ENCODE peak calls at places on chromosomes 12 and 14, in eight cellular contexts. X is hepatocyte; M is nephron progenitor cell; O is WTC11; C is CD8-positive, alpha-beta T cell; A is Panc1; Z is thyroid gland; N is foreskin keratinocyte. B is an unnamed sample.

GRCh38 chr12:107091989-107092641 is 1.2 kb downstream of the CRY1 start:
- DNase-seq in X (peak; percentile 91), M (peak; percentile 26), O (no peak), C (peak; percentile 6), A (peak; percentile 86), Z (peak; percentile 31), N (peak; percentile 97), B (peak; percentile 94)

GRCh38 chr14:82113007-82113406 is 579.4 kb upstream of the SEL1L start:
- DNase-seq in X (no peak), M (no peak), O (no peak), C (no peak), A (no peak), Z (no peak), N (no peak), B (no peak)

GRCh38 chr14:59507063-59507751 is 22.9 kb downstream of the JKAMP start:
- DNase-seq in X (peak; percentile 78), M (peak; percentile 80), O (peak; percentile 88), C (peak; percentile 16), A (peak; percentile 55), Z (peak; percentile 62), N (peak; percentile 49), B (peak; percentile 50)

GRCh38 chr12:5230151-5230550 is 186.5 kb downstream of the KCNA5 start:
- DNase-seq in X (no peak), M (no peak), O (no peak), C (no peak), A (no peak), Z (no peak), N (no peak), B (no peak)

GRCh38 chr14:98580131-98580678 is 691.8 kb downstream of the BCL11B start:
- DNase-seq in X (peak; percentile 38), M (peak; percentile 53), O (no peak), C (no peak), A (no peak), Z (no peak), N (peak; percentile 42), B (no peak)

GRCh38 chr14:99123208-99123870 is 148.7 kb downstream of the BCL11B start:
- DNase-seq in X (no peak), M (no peak), O (no peak), C (no peak), A (no peak), Z (no peak), N (no peak), B (no peak)

GRCh38 chr12:104485651-104486341 is 29.0 kb downstream of the CHST11 start:
- DNase-seq in X (no peak), M (no peak), O (no peak), C (peak; percentile 34), A (no peak), Z (no peak), N (no peak), B (no peak)

GRCh38 chr12:75981247-75981646 is 50.3 kb downstream of the PHLDA1 start:
- DNase-seq in X (no peak), M (no peak), O (no peak), C (no peak), A (no peak), Z (no peak), N (no peak), B (no peak)

GRCh38 chr12:117499759-117500485 is 138.5 kb upstream of the NOS1 start:
- DNase-seq in X (no peak), M (no peak), O (no peak), C (no peak), A (no peak), Z (peak; percentile 59), N (no peak), B (no peak)

GRCh38 chr12:100868487-100868886 is 73.9 kb downstream of the ANO4 start:
- DNase-seq in X (no peak), M (no peak), O (no peak), C (no peak), A (no peak), Z (no peak), N (peak; percentile 73), B (no peak)

GRCh38 chr14:77505031-77505430 is 6.4 kb upstream of the ISM2 start:
- DNase-seq in X (no peak), M (no peak), O (no peak), C (no peak), A (no peak), Z (no peak), N (no peak), B (no peak)

GRCh38 chr12:29278673-29279420 is 102.1 kb downstream of the ERGIC2 start:
- DNase-seq in X (no peak), M (no peak), O (no peak), C (no peak), A (no peak), Z (no peak), N (no peak), B (no peak)

GRCh38 chr14:98345186-98345585 is 926.8 kb downstream of the BCL11B start:
- DNase-seq in X (no peak), M (no peak), O (no peak), C (no peak), A (no peak), Z (no peak), N (peak; percentile 45), B (no peak)

GRCh38 chr14:74575936-74576335 is 36.1 kb downstream of the LTBP2 start:
- DNase-seq in X (no peak), M (no peak), O (no peak), C (no peak), A (no peak), Z (no peak), N (no peak), B (no peak)

GRCh38 chr12:93237235-93237915 is 140.3 kb upstream of the NUDT4 start:
- DNase-seq in X (no peak), M (no peak), O (no peak), C (no peak), A (no peak), Z (peak; percentile 82), N (no peak), B (no peak)

DNA sequence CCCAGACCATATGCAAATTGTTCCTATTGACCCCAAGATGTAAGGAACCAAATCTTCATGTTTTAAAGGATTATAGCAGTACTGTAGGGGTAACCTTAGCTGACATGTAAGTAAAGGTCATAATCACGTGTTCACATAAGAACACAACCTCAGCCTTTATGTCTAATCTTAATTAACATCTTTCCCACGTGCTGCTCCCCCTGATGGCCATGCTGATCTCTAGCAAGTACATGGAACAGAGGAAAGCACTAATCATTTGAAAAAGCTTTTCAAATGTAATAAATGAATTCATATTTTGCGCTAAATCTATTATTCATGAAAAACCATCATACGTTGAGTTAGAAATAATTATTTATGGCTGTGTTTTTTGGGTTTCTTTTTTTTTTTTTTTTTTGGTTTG is 30.5 kb upstream of the ITPR2 start:
- DNase-seq in X (no peak), M (no peak), O (no peak), C (no peak), A (no peak), Z (no peak), N (no peak), B (no peak)
- TF ChIP-seq CTCF in X (peak; percentile 17), M (no peak), O (no peak), C (no peak), A (peak; percentile 52), Z (no peak), N (peak; percentile 47), B (peak; percentile 28)

DNA sequence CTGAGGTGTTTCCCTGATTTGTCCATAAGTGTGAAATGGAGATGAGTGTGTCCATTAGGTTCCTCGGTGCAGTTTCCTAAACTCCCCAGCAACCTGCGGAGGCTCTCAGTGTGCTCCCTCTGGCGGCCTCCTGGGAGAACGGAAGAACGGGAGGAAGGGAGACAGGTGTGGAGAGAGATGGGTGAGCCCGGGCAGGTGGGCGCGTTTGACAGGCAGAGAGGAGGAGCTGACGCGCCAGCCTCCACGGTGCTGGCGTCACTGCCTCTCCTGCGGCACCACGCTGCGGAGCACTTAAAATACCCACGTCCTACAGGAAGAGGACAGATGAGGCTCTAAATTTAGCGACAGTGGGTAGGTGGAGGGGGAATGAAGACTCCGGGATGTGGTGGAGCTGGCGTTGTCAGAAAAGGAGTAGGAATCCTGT is 26.8 kb upstream of the PEX5 start:
- DNase-seq in X (peak; percentile 76), M (peak; percentile 30), O (peak; percentile 73), C (no peak), A (no peak), Z (peak; percentile 47), N (peak; percentile 51), B (peak; percentile 36)
- TF ChIP-seq CTCF in X (peak; percentile 55), M (peak; percentile 45), O (peak; percentile 23), C (no peak), A (peak; percentile 79), Z (peak; percentile 33), N (peak; percentile 80), B (peak; percentile 88)

DNA sequence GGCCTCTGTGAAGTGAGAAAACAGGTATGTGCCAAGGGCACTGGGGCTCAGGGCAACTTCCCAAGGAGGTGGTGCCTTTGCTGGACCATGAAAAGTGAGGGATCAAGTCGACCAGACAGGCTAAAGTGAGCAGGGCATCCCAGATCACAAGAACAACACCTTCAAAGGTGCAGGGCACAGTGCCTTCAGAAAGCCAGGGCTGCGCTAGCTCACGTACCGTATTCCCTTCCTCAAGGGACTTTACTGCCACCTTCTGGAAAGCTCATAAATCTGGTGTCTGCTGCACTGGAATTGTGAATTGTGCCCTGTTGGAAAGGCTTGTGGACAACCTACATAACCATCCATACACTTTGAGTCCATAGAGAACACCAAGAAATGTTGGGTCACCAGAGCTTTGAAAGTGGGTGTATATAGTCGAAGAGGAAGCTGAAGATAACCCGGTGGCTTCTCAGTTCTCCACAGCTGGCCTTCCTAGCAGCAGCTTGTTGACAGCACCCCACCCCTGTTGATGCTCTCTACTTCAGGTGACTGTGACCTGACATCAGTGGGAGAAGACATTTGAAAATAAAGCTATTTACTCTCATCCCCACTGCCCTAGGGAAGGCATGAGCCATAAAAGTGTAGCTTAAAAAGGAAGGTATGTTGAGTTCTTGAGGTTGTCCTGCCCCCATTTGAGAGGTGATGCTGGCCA is 24.5 kb downstream of the FIGNL2 start:
- DNase-seq in X (peak; percentile 82), M (no peak), O (no peak), C (no peak), A (no peak), Z (peak; percentile 78), N (peak; percentile 57), B (peak; percentile 46)
- TF ChIP-seq CTCF in X (peak; percentile 59), M (no peak), O (no peak), C (peak; percentile 18), A (peak; percentile 86), Z (peak; percentile 17), N (peak; percentile 81), B (peak; percentile 91)

DNA sequence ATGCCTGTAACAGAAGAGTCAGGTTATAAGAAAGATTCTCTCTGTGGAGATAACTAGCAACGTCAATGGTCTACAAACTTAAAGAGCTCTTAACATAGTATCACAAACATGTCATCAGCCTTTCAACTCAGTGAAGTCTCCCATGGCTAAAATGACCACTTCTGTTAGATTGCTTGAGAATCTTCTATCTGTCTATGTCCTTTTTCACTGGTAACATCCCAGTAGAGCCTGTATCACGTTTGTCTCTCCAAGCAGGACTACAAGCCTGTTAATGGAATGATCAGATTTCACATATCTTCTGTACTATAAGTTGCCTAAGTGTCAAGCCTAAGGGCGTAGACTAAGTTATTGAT is 50.7 kb downstream of the SLC2A13 start:
- DNase-seq in X (no peak), M (no peak), O (no peak), C (no peak), A (no peak), Z (no peak), N (no peak), B (no peak)
- TF ChIP-seq CTCF in X (no peak), M (no peak), O (no peak), C (no peak), A (no peak), Z (no peak), N (no peak), B (no peak)

DNA sequence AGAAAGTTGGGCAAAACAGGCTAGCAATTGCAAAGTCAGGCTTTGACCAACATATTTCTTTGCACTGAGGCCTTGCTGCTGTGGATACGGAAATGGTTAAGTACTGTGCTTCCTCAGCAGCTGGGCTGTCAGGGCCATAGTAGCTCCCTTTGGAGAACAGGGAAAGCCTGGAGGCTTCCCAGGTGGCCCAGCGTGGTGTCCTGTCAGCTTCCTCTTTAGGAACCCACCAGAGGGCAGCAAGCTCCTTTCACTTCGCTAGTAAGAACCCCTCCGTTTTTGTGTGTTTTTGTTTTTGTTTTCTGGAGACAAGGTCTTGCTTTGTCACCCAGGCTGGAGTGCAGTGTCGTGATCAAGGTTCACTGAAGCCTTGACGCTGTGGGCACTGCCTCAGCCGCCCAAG is 1.7 kb upstream of the CFAP251 start:
- DNase-seq in X (peak; percentile 61), M (peak; percentile 44), O (no peak), C (no peak), A (no peak), Z (no peak), N (no peak), B (no peak)
- TF ChIP-seq CTCF in X (peak; percentile 39), M (peak; percentile 29), O (no peak), C (no peak), A (no peak), Z (no peak), N (peak; percentile 63), B (peak; percentile 33)